ENCODE peak calls at places on chromosomes 2 and 18, in ten cellular contexts. U is WTC11; T is ecto neural progenitor cell; S is iris pigment epithelial cell; H is stimulated activated CD4-positive, alpha-beta T cell treated with anti-CD3 and anti-CD28 coated beads, Interleukin-1b, Interleukin-23, amount 100 ng/mL, for 24 hours; A is MV-4-11; X is kidney epithelial cell; W is HuH-7.5; Z is GM23248; G is amniotic stem cell. R is an unnamed sample.

GRCh38 chr2:208984376-208985100 is 439.3 kb upstream of the MAP2 start:
- DNase-seq in U (no peak), T (no peak), S (peak), H (no peak), A (no peak), X (peak), W (no peak), Z (peak), G (no peak), R (no peak)

GRCh38 chr2:121480826-121481225 is 49.9 kb upstream of the RNU4ATAC start:
- DNase-seq in U (no peak), T (no peak), S (peak), H (no peak), A (no peak), X (no peak), W (no peak), Z (peak), G (no peak), R (no peak)

GRCh38 chr2:20563833-20564232 is 87.1 kb downstream of the HS1BP3 start:
- DNase-seq in U (no peak), T (no peak), S (no peak), H (no peak), A (no peak), X (no peak), W (no peak), Z (peak), G (no peak), R (no peak)

GRCh38 chr18:35695803-35696202 is 114.3 kb downstream of the GALNT1 start:
- DNase-seq in U (no peak), T (no peak), S (no peak), H (no peak), A (no peak), X (no peak), W (no peak), Z (no peak), G (no peak), R (no peak)

GRCh38 chr2:3636586-3637310 is 21.3 kb upstream of the ALLC start:
- DNase-seq in U (peak), T (peak), S (no peak), H (no peak), A (no peak), X (no peak), W (no peak), Z (no peak), G (no peak), R (no peak)

GRCh38 chr2:32772623-32773221 is 144.9 kb downstream of the TTC27 start:
- DNase-seq in U (peak), T (peak), S (peak), H (no peak), A (no peak), X (peak), W (peak), Z (peak), G (no peak), R (peak)

GRCh38 chr2:146940016-146940685 is 904.7 kb upstream of the ACVR2A start:
- DNase-seq in U (no peak), T (no peak), S (peak), H (no peak), A (no peak), X (no peak), W (no peak), Z (peak), G (no peak), R (no peak)

GRCh38 chr18:22913861-22914260 is 19.3 kb upstream of the RBBP8 start:
- DNase-seq in U (peak), T (no peak), S (no peak), H (no peak), A (no peak), X (no peak), W (no peak), Z (no peak), G (no peak), R (no peak)

GRCh38 chr18:78501251-78501650 is 478.4 kb upstream of the SALL3 start:
- DNase-seq in U (no peak), T (no peak), S (no peak), H (no peak), A (no peak), X (no peak), W (no peak), Z (no peak), G (no peak), R (no peak)

GRCh38 chr2:54366487-54367280 is 89.4 kb upstream of the SPTBN1 start:
- DNase-seq in U (no peak), T (no peak), S (peak), H (no peak), A (no peak), X (no peak), W (no peak), Z (peak), G (no peak), R (no peak)

GRCh38 chr2:220499281-220499680 is 871.9 kb downstream of the SLC4A3 start:
- DNase-seq in U (no peak), T (no peak), S (peak), H (no peak), A (peak), X (peak), W (no peak), Z (peak), G (peak), R (no peak)

GRCh38 chr2:189836644-189837043 is 52.4 kb downstream of the PMS1 start:
- DNase-seq in U (no peak), T (no peak), S (peak), H (no peak), A (no peak), X (peak), W (no peak), Z (peak), G (peak), R (no peak)

R was measured in nephron progenitor cell.